ENCODE peak calls at places on chromosomes 2 and 18, in seven cellular contexts. P is astrocyte, I is psoas muscle, M is IMR-90, Z is lower lobe of right lung, S is prostate gland, A is K562. L is an unnamed sample.

GRCh38 chr2:42196403-42197267 is 27.5 kb downstream of the EML4 start:
- DNase-seq in P (peak; percentile 47), I (no peak), M (peak; percentile 58), Z (no peak), S (no peak), A (peak; percentile 67), L (peak; percentile 7)

GRCh38 chr18:62448426-62448825 is 74.4 kb upstream of the ZCCHC2 start:
- DNase-seq in P (no peak), I (no peak), M (no peak), Z (no peak), S (no peak), A (no peak), L (no peak)

GRCh38 chr2:26681656-26682055 is 10.9 kb upstream of the KCNK3 start:
- DNase-seq in P (no peak), I (no peak), M (no peak), Z (no peak), S (no peak), A (no peak), L (no peak)

GRCh38 chr2:162114291-162114690 is 37.8 kb downstream of the GCG start:
- DNase-seq in P (no peak), I (no peak), M (no peak), Z (no peak), S (no peak), A (no peak), L (no peak)

GRCh38 chr18:75475228-75475627 is 47.7 kb upstream of the SMIM21 start:
- DNase-seq in P (peak; percentile 83), I (no peak), M (peak; percentile 94), Z (no peak), S (no peak), A (no peak), L (peak; percentile 29)

GRCh38 chr18:77136871-77137665 is 4.5 kb upstream of the MBP start:
- DNase-seq in P (no peak), I (no peak), M (no peak), Z (no peak), S (no peak), A (no peak), L (no peak)

GRCh38 chr2:186031229-186031628 is 292.6 kb downstream of the FSIP2 start:
- DNase-seq in P (no peak), I (no peak), M (no peak), Z (no peak), S (no peak), A (no peak), L (no peak)

GRCh38 chr2:24342110-24342910 is 18.0 kb downstream of the ITSN2 start:
- DNase-seq in P (peak; percentile 46), I (no peak), M (peak; percentile 70), Z (no peak), S (no peak), A (no peak), L (peak; percentile 44)

GRCh38 chr18:26405190-26405781 is 143.1 kb downstream of the KCTD1 start:
- DNase-seq in P (peak; percentile 19), I (no peak), M (peak; percentile 53), Z (no peak), S (peak; percentile 37), A (no peak), L (peak; percentile 42)

GRCh38 chr2:123771928-123772632 is 253.0 kb upstream of the CNTNAP5 start:
- DNase-seq in P (no peak), I (no peak), M (no peak), Z (no peak), S (no peak), A (no peak), L (no peak)

GRCh38 chr2:191933307-191934105 is 86.6 kb upstream of the CAVIN2 start:
- DNase-seq in P (peak; percentile 15), I (no peak), M (peak; percentile 85), Z (no peak), S (no peak), A (no peak), L (peak; percentile 69)

GRCh38 chr2:46387886-46388515 is 90.8 kb downstream of the EPAS1 start:
- DNase-seq in P (no peak), I (no peak), M (no peak), Z (no peak), S (no peak), A (no peak), L (no peak)

GRCh38 chr18:76468345-76469275 is 26.4 kb downstream of the ZNF516 start:
- DNase-seq in P (no peak), I (no peak), M (no peak), Z (peak; percentile 58), S (no peak), A (no peak), L (no peak)

GRCh38 chr18:44958450-44958849 is 277.8 kb downstream of the SETBP1 start:
- DNase-seq in P (peak; percentile 28), I (no peak), M (no peak), Z (no peak), S (no peak), A (no peak), L (peak; percentile 30)

GRCh38 chr18:26526128-26526965 is 22.0 kb downstream of the KCTD1 start:
- DNase-seq in P (peak; percentile 46), I (no peak), M (no peak), Z (no peak), S (no peak), A (no peak), L (no peak)

GRCh38 chr18:76914796-76915195 is 92.4 kb downstream of the ZNF236 start:
- DNase-seq in P (no peak), I (no peak), M (no peak), Z (no peak), S (no peak), A (no peak), L (no peak)

DNA sequence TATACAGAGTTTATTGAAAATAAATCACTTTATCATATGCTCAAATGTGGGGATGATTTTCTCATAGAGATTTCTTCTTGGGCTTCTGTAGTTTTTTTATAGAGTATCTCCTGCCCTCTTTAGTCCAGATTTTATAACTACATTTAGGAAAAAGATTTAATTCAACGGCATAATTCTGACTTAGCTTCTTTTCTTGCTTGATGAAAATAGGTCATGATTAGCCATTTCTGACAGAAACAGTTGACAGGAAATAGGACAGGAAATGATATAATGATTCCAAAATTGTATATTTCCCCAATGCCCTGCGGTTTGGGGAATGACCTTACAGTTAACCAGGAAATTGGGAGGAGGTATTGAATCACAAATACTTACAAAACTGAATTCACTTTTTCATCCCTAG is 1531.9 kb upstream of the ACVR2A start:
- DNase-seq in P (peak; percentile 6), I (no peak), M (peak; percentile 48), Z (no peak), S (no peak), A (no peak), L (no peak)
- TF ChIP-seq CTCF in P (peak; percentile 11), I (no peak), M (peak; percentile 50), Z (peak; percentile 21), S (no peak), A (no peak), L (peak; percentile 50)

GRCh38 chr2:10923007-10923372 is 11.3 kb downstream of the KCNF1 start:
- DNase-seq in P (no peak), I (no peak), M (no peak), Z (no peak), S (no peak), A (no peak), L (no peak)

GRCh38 chr2:10923965-10924364 is 12.2 kb downstream of the KCNF1 start:
- DNase-seq in P (no peak), I (no peak), M (no peak), Z (no peak), S (no peak), A (no peak), L (no peak)

GRCh38 chr2:10921525-10921924 is 9.8 kb downstream of the KCNF1 start:
- DNase-seq in P (no peak), I (no peak), M (no peak), Z (no peak), S (no peak), A (no peak), L (no peak)

GRCh38 chr2:10920764-10921468 is 9.2 kb downstream of the KCNF1 start:
- DNase-seq in P (no peak), I (no peak), M (no peak), Z (no peak), S (no peak), A (no peak), L (no peak)

GRCh38 chr2:10922307-10923006 is 10.7 kb downstream of the KCNF1 start:
- DNase-seq in P (no peak), I (no peak), M (no peak), Z (no peak), S (no peak), A (no peak), L (no peak)
- H3K27me3 ChIP-seq in P (peaks cover 12% of the 10 kb centered on the region), I (peaks cover 3% of the 10 kb centered on the region), M (no peaks in the 10 kb centered on the region), Z (peaks cover 5% of the 10 kb centered on the region), S (no peaks in the 10 kb centered on the region), A (peaks cover 78% of the 10 kb centered on the region), L (peaks cover 46% of the 10 kb centered on the region)

GRCh38 chr2:204177251-204177976 is 240.9 kb downstream of the ICOS start:
- DNase-seq in P (no peak), I (no peak), M (no peak), Z (no peak), S (no peak), A (no peak), L (no peak)

GRCh38 chr2:204176306-204176705 is 239.7 kb downstream of the ICOS start:
- DNase-seq in P (no peak), I (no peak), M (no peak), Z (no peak), S (no peak), A (no peak), L (no peak)

GRCh38 chr2:204180671-204181070 is 244.1 kb downstream of the ICOS start:
- DNase-seq in P (no peak), I (no peak), M (no peak), Z (peak; percentile 46), S (no peak), A (no peak), L (no peak)

GRCh38 chr2:204175552-204176271 is 239.1 kb downstream of the ICOS start:
- DNase-seq in P (no peak), I (no peak), M (no peak), Z (no peak), S (no peak), A (no peak), L (no peak)

DNA sequence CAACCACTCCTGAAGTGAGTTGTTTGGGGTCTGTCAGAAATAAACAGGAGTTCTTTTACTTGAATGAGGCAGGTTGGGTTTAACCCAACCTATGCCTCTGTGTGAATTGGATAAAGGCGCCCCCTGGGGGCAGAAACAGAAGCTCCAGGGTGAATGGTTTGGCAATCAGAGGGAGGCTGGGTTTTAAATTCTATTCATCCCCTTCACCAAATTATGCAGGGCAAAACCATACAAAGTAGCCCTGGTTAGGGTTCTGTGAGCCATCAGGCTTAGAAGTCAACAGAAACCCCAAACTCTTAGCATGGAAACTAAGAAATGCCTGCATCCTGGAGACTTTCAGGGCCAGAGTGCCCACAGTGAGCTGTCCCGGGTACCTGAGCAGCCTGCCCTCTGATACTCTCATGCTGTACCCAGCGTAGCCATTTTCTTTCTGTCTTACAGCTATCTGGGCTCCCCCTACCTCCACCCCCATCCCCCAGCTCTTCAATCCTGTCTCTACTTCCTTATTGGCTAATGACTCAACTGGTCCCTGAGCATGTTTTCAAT is 241.5 kb downstream of the ICOS start:
- DNase-seq in P (no peak), I (peak; percentile 41), M (no peak), Z (peak; percentile 53), S (peak; percentile 10), A (peak; percentile 18), L (no peak)
- TF ChIP-seq CTCF in P (peak; percentile 34), I (peak; percentile 33), M (peak; percentile 30), Z (peak; percentile 75), S (peak; percentile 26), A (peak; percentile 44), L (peak; percentile 63)

DNA sequence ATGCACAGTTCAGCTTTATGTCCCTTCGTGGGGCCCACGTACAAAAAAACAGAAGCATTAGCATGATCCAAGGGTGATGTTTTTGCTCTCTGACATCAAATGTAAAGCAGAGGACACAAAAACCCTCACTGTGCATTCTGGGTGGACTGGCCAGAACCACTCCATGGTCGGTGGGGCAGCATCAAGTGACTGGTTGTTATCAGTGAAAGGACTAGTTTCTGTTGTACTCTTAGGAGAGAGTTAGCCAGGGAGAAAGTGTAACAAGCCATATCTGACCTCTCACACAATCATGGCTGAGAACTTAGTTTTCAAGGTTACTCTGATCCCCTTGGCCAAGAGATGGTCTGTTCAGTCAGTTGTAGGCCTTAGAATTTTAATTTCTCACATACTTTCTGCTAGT is 10.1 kb upstream of the PDE11A start:
- DNase-seq in P (no peak), I (no peak), M (no peak), Z (no peak), S (no peak), A (no peak), L (no peak)
- H3K27me3 ChIP-seq in P (no peaks in the 10 kb centered on the region), I (no peaks in the 10 kb centered on the region), M (no peaks in the 10 kb centered on the region), Z (no peaks in the 10 kb centered on the region), S (no peaks in the 10 kb centered on the region), A (no peaks in the 10 kb centered on the region), L (peaks cover 5% of the 10 kb centered on the region)